ENCODE peak calls at places on chromosomes 12 and 14, in ten cellular contexts. K, L, X, R, T, J, Y, V, O and F are unnamed samples.

GRCh38 chr14:88164906-88165534 is 158.0 kb downstream of the KCNK10 start:
- DNase-seq in T (no peak), K (no peak), R (no peak), L (no peak), Y (no peak), V (no peak), J (no peak), X (no peak), O (no peak), F (no peak)

GRCh38 chr12:96274331-96274730 is 80.2 kb downstream of the ELK3 start:
- DNase-seq in R (no peak), Y (no peak), J (no peak), L (no peak), T (no peak), X (peak; percentile 77), O (peak; percentile 76), K (no peak), V (no peak), F (no peak)

GRCh38 chr14:58078068-58078467 is 73.9 kb downstream of the ARMH4 start:
- DNase-seq in K (peak; percentile 54), L (peak; percentile 68), V (no peak), T (no peak), R (no peak), O (peak; percentile 72), J (no peak), Y (peak; percentile 55), X (peak; percentile 84), F (peak; percentile 79)

GRCh38 chr12:81141220-81141619 is 63.3 kb downstream of the ACSS3 start:
- DNase-seq in Y (no peak), K (no peak), O (no peak), T (no peak), J (no peak), V (no peak), L (no peak), R (no peak), X (no peak), F (no peak)

GRCh38 chr14:54610051-54610977 is 43.4 kb downstream of the SAMD4A start:
- DNase-seq in L (no peak), T (no peak), K (no peak), X (peak; percentile 75), Y (no peak), V (no peak), O (peak; percentile 67), R (no peak), J (no peak), F (peak; percentile 47)

GRCh38 chr12:123150804-123151678 is at the start of gene PITPNM2:
- DNase-seq in V (peak; percentile 82), R (peak; percentile 85), X (peak; percentile 58), O (peak; percentile 47), L (no peak), Y (no peak), T (peak; percentile 42), J (no peak), K (peak; percentile 69), F (no peak)

GRCh38 chr12:56521590-56522371 is at the start of gene RBMS2:
- DNase-seq in X (peak; percentile 94), R (peak; percentile 81), Y (peak; percentile 83), K (peak; percentile 89), T (peak; percentile 77), V (peak; percentile 81), O (peak; percentile 96), L (peak; percentile 80), J (peak; percentile 87), F (peak; percentile 97)

GRCh38 chr14:92998957-92999356 is 76.0 kb downstream of the CHGA start:
- DNase-seq in T (no peak), J (no peak), R (no peak), V (no peak), K (no peak), L (no peak), O (no peak), Y (no peak), X (no peak), F (no peak)

GRCh38 chr14:100709252-100709955 is 17.3 kb upstream of the DLK1 start:
- DNase-seq in K (peak; percentile 43), J (no peak), O (no peak), Y (no peak), L (no peak), R (no peak), X (peak; percentile 10), V (no peak), T (no peak), F (no peak)

GRCh38 chr12:45651029-45651428 is 78.5 kb upstream of the ARID2 start:
- DNase-seq in Y (no peak), X (no peak), R (no peak), O (no peak), T (no peak), L (no peak), K (no peak), J (no peak), V (no peak), F (no peak)

GRCh38 chr12:28909291-28909690 is 239.8 kb upstream of the FAR2 start:
- DNase-seq in J (no peak), T (no peak), X (peak; percentile 80), L (no peak), O (peak; percentile 77), Y (no peak), K (peak; percentile 95), V (no peak), R (no peak), F (peak; percentile 9)

GRCh38 chr12:7934560-7935463 is 1.2 kb downstream of the SLC2A3 start:
- DNase-seq in R (no peak), J (no peak), Y (no peak), V (peak; percentile 56), O (no peak), T (no peak), K (no peak), X (no peak), L (no peak), F (no peak)
- H3K4me3 ChIP-seq in R (peak overlapping the region; percentile 71), J (peak overlapping the region; percentile 71), Y (peak overlapping the region; percentile 93), V (peak overlapping the region; percentile 44), O (peak overlapping the region; percentile 51), T (peak overlapping the region; percentile 46), K (no peak overlapping the region), X (peak overlapping the region; percentile 97), L (peak overlapping the region; percentile 67), F (peak overlapping the region; percentile 91)

DNA sequence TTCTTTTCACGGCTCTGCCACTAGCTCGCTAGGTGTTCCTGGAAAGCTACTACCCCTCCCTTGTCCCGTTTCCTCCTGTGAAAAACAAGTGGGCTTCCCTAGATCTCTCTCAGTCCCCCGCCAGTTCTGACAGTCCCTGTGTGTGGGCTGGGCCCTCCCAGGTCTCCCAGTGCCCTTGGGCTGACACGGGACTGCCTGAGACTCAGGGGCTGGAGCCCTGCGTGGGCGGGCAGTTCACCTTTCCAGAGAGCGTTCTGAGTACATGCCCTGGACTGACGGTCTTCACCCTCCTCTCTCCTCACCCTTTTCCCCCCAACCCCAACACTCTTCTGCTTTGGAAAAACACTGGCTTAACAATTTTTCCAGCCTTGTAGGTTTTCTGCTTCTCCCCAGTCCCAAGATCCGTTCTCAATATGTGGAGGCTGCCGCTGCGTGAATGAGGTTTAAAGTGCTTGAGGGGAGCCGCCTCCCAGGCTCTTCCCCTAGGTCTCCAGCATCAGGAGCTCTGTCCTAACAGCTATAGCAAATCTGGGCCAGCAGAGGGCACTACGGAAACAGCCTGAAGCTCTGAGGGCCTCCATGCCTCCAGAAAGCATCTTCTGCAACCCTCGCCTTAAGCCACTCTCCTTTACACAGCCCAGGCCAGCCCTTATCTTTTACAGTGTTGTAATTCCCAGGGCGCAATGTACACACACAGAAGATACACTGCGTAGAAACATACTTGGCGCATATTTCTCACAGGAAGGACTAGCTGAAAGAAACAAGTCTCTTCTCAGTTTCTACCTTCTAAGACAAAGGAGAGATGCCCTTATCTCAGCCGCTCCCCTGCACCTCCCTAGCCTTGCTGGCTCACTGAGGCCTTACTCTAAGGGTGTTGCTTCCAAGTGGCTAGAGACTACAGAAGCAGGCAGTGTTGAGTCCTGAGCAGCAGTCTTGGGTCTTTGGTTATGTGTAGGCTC is 10.4 kb upstream of the DCD start:
- DNase-seq in J (no peak), T (peak; percentile 28), K (peak; percentile 60), R (no peak), X (peak; percentile 6), O (peak; percentile 57), Y (no peak), V (peak; percentile 49), L (no peak), F (peak; percentile 34)
- TF ChIP-seq CTCF in J (no peak), T (peak; percentile 24), K (peak; percentile 68), R (peak; percentile 56), X (peak; percentile 41), O (peak; percentile 65), Y (peak; percentile 46), V (no peak), L (peak; percentile 54), F (peak; percentile 72)

GRCh38 chr14:71322660-71323250 is 415.5 kb downstream of the PCNX1 start:
- DNase-seq in O (peak; percentile 81), L (no peak), X (peak; percentile 67), J (no peak), V (no peak), T (no peak), K (peak; percentile 61), R (no peak), Y (no peak), F (peak; percentile 56)

GRCh38 chr14:71327691-71328090 is 420.4 kb downstream of the PCNX1 start:
- DNase-seq in L (no peak), R (no peak), T (no peak), X (peak; percentile 37), Y (no peak), J (no peak), O (peak; percentile 32), V (no peak), K (no peak), F (no peak)

GRCh38 chr14:71321556-71322315 is 414.5 kb downstream of the PCNX1 start:
- DNase-seq in L (no peak), Y (no peak), O (peak; percentile 87), X (peak; percentile 63), R (no peak), T (peak; percentile 49), K (peak; percentile 94), J (no peak), V (no peak), F (peak; percentile 29)

GRCh38 chr14:71328183-71328582 is 420.9 kb downstream of the PCNX1 start:
- DNase-seq in K (no peak), R (no peak), Y (no peak), J (no peak), O (no peak), V (no peak), L (no peak), T (no peak), X (no peak), F (no peak)

GRCh38 chr14:71324767-71325272 is 417.6 kb downstream of the PCNX1 start:
- DNase-seq in T (peak; percentile 67), K (no peak), O (peak; percentile 59), X (peak; percentile 38), L (no peak), R (no peak), J (no peak), V (no peak), Y (no peak), F (peak; percentile 6)
- H3K4me3 ChIP-seq in T (no peak overlapping the region), K (no peak overlapping the region), O (no peak overlapping the region), X (no peak overlapping the region), L (no peak overlapping the region), R (no peak overlapping the region), J (no peak overlapping the region), V (no peak overlapping the region), Y (no peak overlapping the region), F (no peak overlapping the region)

DNA sequence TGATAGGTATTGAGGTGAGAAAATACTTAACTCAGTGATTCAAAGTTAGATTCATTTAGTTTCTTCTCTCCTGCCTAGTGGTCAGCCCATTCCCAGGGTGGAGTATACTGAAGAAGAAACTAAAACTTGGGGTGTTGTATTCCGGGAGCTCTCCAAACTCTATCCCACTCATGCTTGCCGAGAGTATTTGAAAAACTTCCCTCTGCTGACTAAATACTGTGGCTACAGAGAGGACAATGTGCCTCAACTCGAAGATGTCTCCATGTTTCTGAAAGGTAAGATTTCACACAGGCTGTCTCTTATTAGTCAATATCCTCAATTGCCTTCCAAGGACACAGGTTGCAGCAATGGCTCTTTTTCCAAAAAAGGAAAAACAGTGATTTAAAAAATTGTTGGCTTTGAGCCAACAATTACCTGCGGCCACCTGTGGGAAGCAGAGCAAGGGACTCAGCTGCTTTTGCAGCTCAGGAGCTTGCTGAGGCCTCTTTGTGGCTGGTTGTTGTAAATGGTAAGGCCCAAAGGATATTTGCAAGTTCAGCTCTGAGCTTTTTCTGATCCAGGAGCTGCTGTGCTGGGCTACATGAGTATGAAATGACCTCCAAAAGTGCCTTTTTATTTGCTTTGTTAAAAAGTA is 33.9 kb downstream of the TPH2 start:
- DNase-seq in T (no peak), L (no peak), R (no peak), K (peak; percentile 5), Y (no peak), X (no peak), O (no peak), J (no peak), V (no peak), F (no peak)
- TF ChIP-seq CTCF in T (no peak), L (no peak), R (no peak), K (no peak), Y (no peak), X (no peak), O (no peak), J (no peak), V (no peak), F (no peak)